ENCODE peak calls at places on chromosomes 12 and 14, in eight cellular contexts. V, F, O, G, Z, Y, T and Q are unnamed samples.
A peak's percentile ranks its signal among the peaks of the same experiment; 100 is the strongest.

GRCh38 chr12:65778268-65779090 is 45.8 kb upstream of the HMGA2 start:
- DNase-seq in O (no peak), F (no peak), V (no peak), G (no peak), T (peak; percentile 77), Y (no peak), Z (no peak), Q (no peak)

GRCh38 chr12:100391856-100392255 is 35.0 kb downstream of the SLC17A8 start:
- DNase-seq in O (no peak), Z (no peak), F (no peak), G (no peak), T (no peak), Y (no peak), V (peak; percentile 58), Q (no peak)

GRCh38 chr12:88052686-88053085 is 23.5 kb upstream of the C12orf50 start:
- DNase-seq in O (no peak), T (peak; percentile 12), Z (peak; percentile 8), Y (no peak), F (no peak), G (no peak), V (peak; percentile 32), Q (peak; percentile 31)

GRCh38 chr14:80388980-80389711 is 177.8 kb upstream of the DIO2 start:
- DNase-seq in Y (no peak), F (no peak), T (peak; percentile 98), O (no peak), V (no peak), Z (no peak), G (no peak), Q (no peak)

GRCh38 chr14:65846469-65846868 is 433.9 kb downstream of the FUT8 start:
- DNase-seq in Z (no peak), F (no peak), O (no peak), V (no peak), G (peak; percentile 40), T (no peak), Y (no peak), Q (peak; percentile 6)

GRCh38 chr12:106739318-106739717 is 35.2 kb upstream of the RIC8B start:
- DNase-seq in O (no peak), G (no peak), T (peak; percentile 58), Z (no peak), V (no peak), Y (no peak), F (no peak), Q (no peak)

GRCh38 chr12:120588948-120589930 is 8.0 kb upstream of the POP5 start:
- DNase-seq in V (no peak), F (peak; percentile 88), Z (no peak), T (no peak), G (no peak), Y (no peak), O (no peak), Q (no peak)

GRCh38 chr14:99793213-99794155 is at the start of gene EML1:
- DNase-seq in G (peak; percentile 96), F (peak; percentile 82), Z (peak; percentile 86), Y (peak; percentile 81), V (peak; percentile 82), T (peak; percentile 52), O (no peak), Q (peak; percentile 79)

DNA sequence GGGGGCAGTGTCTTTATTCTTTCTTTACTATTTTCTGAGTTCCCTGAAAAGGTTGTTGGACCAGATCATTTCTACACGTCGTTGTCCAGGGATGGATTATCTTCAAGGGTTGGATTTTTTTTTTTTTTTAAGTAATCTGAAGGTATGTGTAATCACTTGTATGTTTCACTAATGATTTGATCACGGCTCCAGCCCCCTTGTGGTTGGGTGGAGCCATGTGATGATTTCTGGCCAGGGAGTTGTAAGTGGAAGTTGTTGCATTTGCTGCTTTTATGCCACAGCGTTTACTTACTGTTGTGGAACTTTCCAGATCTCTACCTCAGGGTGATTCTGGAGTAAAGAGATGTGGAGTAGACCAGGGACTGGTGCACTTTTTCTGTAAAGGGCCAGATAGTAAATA is 390.3 kb downstream of the AACS start:
- DNase-seq in O (no peak), Z (no peak), F (no peak), T (no peak), V (no peak), Y (no peak), G (no peak), Q (no peak)
- TF ChIP-seq CTCF in O (no peak), Z (no peak), F (no peak), T (no peak), V (no peak), Y (peak; percentile 48), G (no peak), Q (no peak)

GRCh38 chr12:48978291-48978740 is at the start of gene WNT1:
- DNase-seq in Z (no peak), Y (no peak), F (no peak), G (no peak), T (no peak), O (no peak), V (no peak), Q (no peak)
- TF ChIP-seq CTCF in Z (no peak), Y (no peak), F (peak; percentile 42), G (peak; percentile 1), T (no peak), O (peak; percentile 72), V (no peak), Q (no peak)

GRCh38 chr12:53402871-53403270 is 20.8 kb upstream of the AMHR2 start:
- DNase-seq in F (no peak), O (no peak), G (no peak), V (no peak), T (no peak), Z (peak; percentile 62), Y (no peak), Q (no peak)
- TF ChIP-seq CTCF in F (no peak), O (no peak), G (no peak), V (no peak), T (no peak), Z (no peak), Y (no peak), Q (no peak)

DNA sequence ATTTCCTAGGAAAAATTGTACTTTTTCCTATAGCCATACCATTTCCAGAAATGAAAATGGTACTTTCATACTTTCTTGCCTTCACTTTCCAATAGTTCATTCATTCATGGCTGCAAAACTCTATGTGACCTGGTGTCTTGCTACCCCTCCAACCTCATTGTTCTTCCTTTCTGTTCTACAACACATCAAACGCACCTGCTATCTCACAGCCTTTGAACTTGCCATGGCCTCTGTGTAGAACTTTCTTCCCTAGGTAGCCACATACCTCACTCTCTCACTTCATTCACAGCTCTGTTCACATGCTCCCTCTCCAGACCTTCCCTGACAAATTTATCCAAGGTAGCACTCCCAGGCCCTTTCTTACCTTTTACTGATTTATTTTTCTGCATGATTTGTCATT is 149.2 kb downstream of the DUSP6 start:
- DNase-seq in Z (no peak), G (no peak), Y (no peak), F (no peak), T (no peak), O (no peak), V (no peak), Q (no peak)
- TF ChIP-seq CTCF in Z (no peak), G (no peak), Y (no peak), F (no peak), T (no peak), O (no peak), V (no peak), Q (no peak)

GRCh38 chr12:108519558-108519957 is 4.5 kb downstream of the FICD start:
- DNase-seq in V (no peak), F (no peak), T (no peak), Z (no peak), O (no peak), G (no peak), Y (no peak), Q (no peak)
- TF ChIP-seq CTCF in V (no peak), F (no peak), T (no peak), Z (no peak), O (peak; percentile 49), G (no peak), Y (peak; percentile 17), Q (no peak)

DNA sequence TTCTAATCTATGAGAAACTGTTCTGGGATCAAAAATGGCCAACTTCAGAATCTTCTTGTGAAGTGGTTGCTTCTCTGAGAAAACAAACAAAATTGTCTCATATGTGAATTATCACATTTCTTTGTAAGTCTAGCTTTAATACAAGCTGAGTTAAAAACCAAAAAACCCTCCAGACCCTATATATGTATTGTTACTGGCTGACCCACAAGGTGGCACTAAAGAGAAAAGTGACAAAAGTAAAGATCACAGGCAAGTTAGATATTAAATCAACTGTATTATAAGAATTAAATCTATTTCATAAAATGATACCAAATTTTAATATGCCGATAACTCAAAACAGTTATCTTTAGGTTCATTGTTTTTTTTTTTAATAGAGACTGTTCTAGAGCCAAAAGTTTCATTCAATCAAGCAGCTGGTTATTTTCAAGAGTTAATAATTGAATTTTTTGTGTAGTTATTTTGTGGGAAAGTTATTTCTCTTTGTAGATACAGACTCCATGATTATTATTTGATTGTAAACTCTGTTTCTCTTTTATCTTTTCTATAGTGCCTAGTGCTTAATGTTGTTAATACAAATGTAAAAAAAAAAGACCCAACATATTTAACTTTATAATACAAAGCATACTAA is 7.5 kb upstream of the TRHDE start:
- DNase-seq in Y (no peak), F (no peak), G (no peak), O (no peak), Z (no peak), V (no peak), T (no peak), Q (peak; percentile 41)
- TF ChIP-seq CTCF in Y (peak; percentile 68), F (peak; percentile 25), G (no peak), O (peak; percentile 82), Z (peak; percentile 12), V (peak; percentile 15), T (peak; percentile 57), Q (peak; percentile 54)